ENCODE peak calls at places on chromosome 12, in seven cellular contexts. M is NCI-H774, V is COR-L47, H is GM04504, S is prostate gland, R is endothelial cell, X is Caco-2. G is an unnamed sample.

GRCh38 chr12:133063556-133063955 is 17.2 kb upstream of the ZNF140 start:
- DNase-seq in M (no peak), V (no peak), H (no peak), S (no peak), R (no peak), X (no peak), G (no peak)

GRCh38 chr12:20560935-20561334 is 134.2 kb upstream of the SLCO1C1 start:
- DNase-seq in M (no peak), V (no peak), H (no peak), S (no peak), R (no peak), X (no peak), G (no peak)

GRCh38 chr12:52777566-52777965 is 421 bp upstream of the KRT76 start:
- DNase-seq in M (no peak), V (no peak), H (no peak), S (no peak), R (no peak), X (no peak), G (no peak)

GRCh38 chr12:3107071-3107583 is 29.9 kb downstream of the TSPAN9 start:
- DNase-seq in M (no peak), V (no peak), H (no peak), S (no peak), R (no peak), X (no peak), G (no peak)

GRCh38 chr12:117832459-117833457 is 136.0 kb downstream of the KSR2 start:
- DNase-seq in M (no peak), V (no peak), H (no peak), S (no peak), R (no peak), X (no peak), G (no peak)

GRCh38 chr12:104378427-104378826 is 74.9 kb downstream of the EID3 start:
- DNase-seq in M (no peak), V (no peak), H (no peak), S (no peak), R (no peak), X (no peak), G (no peak)

GRCh38 chr12:10511756-10512355 is 6.2 kb downstream of the EIF2S3B start:
- DNase-seq in M (no peak), V (no peak), H (no peak), S (no peak), R (no peak), X (no peak), G (no peak)

GRCh38 chr12:96084624-96085023 is 49.2 kb upstream of the LTA4H start:
- DNase-seq in M (no peak), V (no peak), H (no peak), S (no peak), R (no peak), X (no peak), G (no peak)

GRCh38 chr12:6820171-6820570 is 1.4 kb upstream of the GPR162 start:
- DNase-seq in M (no peak), V (no peak), H (no peak), S (no peak), R (no peak), X (no peak), G (no peak)

GRCh38 chr12:91216871-91217270 is 34.3 kb upstream of the DCN start:
- DNase-seq in M (no peak), V (no peak), H (no peak), S (no peak), R (no peak), X (no peak), G (no peak)

GRCh38 chr12:68891141-68891540 is 41.8 kb downstream of the CPM start:
- DNase-seq in M (no peak), V (no peak), H (no peak), S (no peak), R (no peak), X (no peak), G (no peak)

GRCh38 chr12:125996438-125996837 is 931.2 kb downstream of the AACS start:
- DNase-seq in M (no peak), V (no peak), H (no peak), S (no peak), R (no peak), X (no peak), G (no peak)

GRCh38 chr12:12704593-12705230 is 8.7 kb upstream of the GPR19 start:
- DNase-seq in M (peak), V (peak), H (peak), S (peak), R (peak), X (peak), G (peak)

GRCh38 chr12:69500631-69501030 is 30.4 kb downstream of the FRS2 start:
- DNase-seq in M (no peak), V (no peak), H (no peak), S (no peak), R (no peak), X (no peak), G (no peak)

GRCh38 chr12:85138833-85139232 is 102.7 kb downstream of the LRRIQ1 start:
- DNase-seq in M (no peak), V (no peak), H (no peak), S (no peak), R (no peak), X (no peak), G (no peak)

GRCh38 chr12:127270193-127270592 is 996.8 kb upstream of the TMEM132C start:
- DNase-seq in M (no peak), V (no peak), H (peak), S (no peak), R (no peak), X (no peak), G (no peak)

GRCh38 chr12:52879394-52880351 is 25.2 kb downstream of the KRT8 start:
- DNase-seq in M (peak), V (peak), H (no peak), S (peak), R (peak), X (peak), G (peak)

GRCh38 chr12:71312767-71313375 is 126.7 kb upstream of the LGR5 start:
- DNase-seq in M (no peak), V (no peak), H (no peak), S (no peak), R (no peak), X (peak), G (no peak)

GRCh38 chr12:1130164-1130563 is 139.1 kb downstream of the ERC1 start:
- DNase-seq in M (no peak), V (no peak), H (no peak), S (no peak), R (no peak), X (peak), G (no peak)

GRCh38 chr12:87233636-87234035 is 795.6 kb downstream of the C12orf50 start:
- DNase-seq in M (no peak), V (no peak), H (no peak), S (no peak), R (no peak), X (no peak), G (no peak)

GRCh38 chr12:107106241-107107025 is 13.1 kb upstream of the CRY1 start:
- DNase-seq in M (no peak), V (no peak), H (no peak), S (no peak), R (no peak), X (no peak), G (no peak)

GRCh38 chr12:806116-806805 is 53.9 kb downstream of the WNK1 start:
- DNase-seq in M (no peak), V (no peak), H (no peak), S (no peak), R (no peak), X (no peak), G (no peak)

GRCh38 chr12:12810507-12811143 is 2.5 kb upstream of the DDX47 start:
- DNase-seq in M (peak), V (no peak), H (no peak), S (no peak), R (no peak), X (peak), G (no peak)

GRCh38 chr12:46983959-46984833 is 95.2 kb upstream of the PCED1B start:
- DNase-seq in M (peak), V (peak), H (peak), S (peak), R (peak), X (peak), G (peak)

GRCh38 chr12:24838531-24838950 is 110.4 kb downstream of the BCAT1 start:
- DNase-seq in M (no peak), V (no peak), H (peak), S (no peak), R (no peak), X (no peak), G (no peak)

GRCh38 chr12:22626429-22626828 is 1.5 kb downstream of the ETNK1 start:
- DNase-seq in M (no peak), V (no peak), H (peak), S (peak), R (no peak), X (no peak), G (no peak)

GRCh38 chr12:57511161-57511560 is 9.2 kb downstream of the DDIT3 start:
- DNase-seq in M (no peak), V (no peak), H (no peak), S (no peak), R (no peak), X (no peak), G (no peak)

GRCh38 chr12:76158518-76159321 is 74.2 kb upstream of the NAP1L1 start:
- DNase-seq in M (no peak), V (no peak), H (peak), S (peak), R (peak), X (peak), G (no peak)

GRCh38 chr12:110818511-110818910 is 28.3 kb upstream of the CCDC63 start:
- DNase-seq in M (no peak), V (no peak), H (no peak), S (no peak), R (no peak), X (no peak), G (no peak)

GRCh38 chr12:71335668-71336257 is 103.8 kb upstream of the LGR5 start:
- DNase-seq in M (no peak), V (no peak), H (no peak), S (no peak), R (no peak), X (no peak), G (no peak)

GRCh38 chr12:113108308-113108707 is 27.3 kb downstream of the RASAL1 start:
- DNase-seq in M (no peak), V (no peak), H (no peak), S (no peak), R (no peak), X (no peak), G (no peak)

G was measured in NCI-H748 treated with DMSO at 0.1 percent for 48 hours.